ENCODE peak calls at places on chromosomes 4 and X, in six cellular contexts. O is activated CD4-positive, alpha-beta T cell treated with anti-CD3 and anti-CD28 coated beads for 1 hour; V is dermis blood vessel endothelial cell; R is stimulated activated naive CD4-positive, alpha-beta T cell treated with Interleukin-2 at 50 U/mL for 16 hours; W is stimulated activated CD4-positive, alpha-beta T cell treated with anti-CD3 and anti-CD28 coated beads, Interleukin-4, amount 100 ng/mL, for 48 hours; J is NCI-H1417. D is an unnamed sample.

GRCh38 chr4:5863461-5864113 is 29.3 kb downstream of the CRMP1 start:
- DNase-seq in O (no peak), V (peak; percentile 81), R (peak; percentile 23), W (peak; percentile 47), J (peak; percentile 42), D (no peak)

GRCh38 chr4:156193800-156194199 is 240.1 kb upstream of the CTSO start:
- DNase-seq in O (no peak), V (no peak), R (no peak), W (no peak), J (no peak), D (peak; percentile 7)

GRCh38 chr4:23945521-23946017 is 55.7 kb upstream of the PPARGC1A start:
- DNase-seq in O (no peak), V (no peak), R (no peak), W (no peak), J (no peak), D (peak; percentile 80)

GRCh38 chr4:56681158-56681848 is at the start of gene HOPX:
- DNase-seq in O (no peak), V (no peak), R (peak; percentile 77), W (peak; percentile 41), J (peak; percentile 29), D (peak; percentile 95)

GRCh38 chr4:171186700-171187099 is 626.5 kb upstream of the GALNTL6 start:
- DNase-seq in O (no peak), V (no peak), R (no peak), W (no peak), J (no peak), D (no peak)

GRCh38 chrX:98067611-98068010 is 1183.9 kb downstream of the RPA4 start:
- DNase-seq in O (no peak), V (no peak), R (no peak), W (no peak), J (no peak), D (peak; percentile 2)

GRCh38 chr4:106046083-106046482 is 150.8 kb downstream of the NPNT start:
- DNase-seq in O (no peak), V (no peak), R (no peak), W (no peak), J (no peak), D (no peak)

GRCh38 chrX:43225626-43226328 is 430.3 kb upstream of the MAOA start:
- DNase-seq in O (no peak), V (no peak), R (no peak), W (no peak), J (no peak), D (peak; percentile 2)

GRCh38 chrX:134803551-134804183 is 145.4 kb upstream of the PLAC1 start:
- DNase-seq in O (no peak), V (no peak), R (peak; percentile 2), W (no peak), J (no peak), D (no peak)

GRCh38 chr4:164807611-164808010 is 53.7 kb downstream of the SMIM31 start:
- DNase-seq in O (no peak), V (no peak), R (no peak), W (no peak), J (no peak), D (no peak)

GRCh38 chr4:80409798-80410197 is 74.3 kb downstream of the CFAP299 start:
- DNase-seq in O (no peak), V (no peak), R (no peak), W (no peak), J (no peak), D (no peak)

GRCh38 chr4:20237894-20238537 is 13.7 kb upstream of the SLIT2 start:
- DNase-seq in O (no peak), V (no peak), R (no peak), W (no peak), J (no peak), D (no peak)

GRCh38 chr4:118586357-118586790 is 98.8 kb upstream of the METTL14 start:
- DNase-seq in O (no peak), V (no peak), R (no peak), W (no peak), J (no peak), D (no peak)

GRCh38 chr4:1399508-1400190 is 6.6 kb downstream of the NKX1-1 start:
- DNase-seq in O (no peak), V (no peak), R (no peak), W (no peak), J (no peak), D (no peak)

GRCh38 chrX:40550069-40550468 is 30.7 kb upstream of the ATP6AP2 start:
- DNase-seq in O (no peak), V (no peak), R (no peak), W (no peak), J (peak; percentile 65), D (no peak)

GRCh38 chr4:116357758-116358157 is 727.6 kb downstream of the TRAM1L1 start:
- DNase-seq in O (no peak), V (peak; percentile 27), R (no peak), W (no peak), J (no peak), D (peak; percentile 6)

GRCh38 chr4:82493721-82494425 is 63.5 kb downstream of the ENOPH1 start:
- DNase-seq in O (no peak), V (no peak), R (no peak), W (no peak), J (no peak), D (peak; percentile 65)

GRCh38 chr4:15982833-15983528 is 20.0 kb upstream of the FGFBP2 start:
- DNase-seq in O (no peak), V (no peak), R (no peak), W (no peak), J (no peak), D (no peak)

GRCh38 chr4:121127100-121127499 is 37.0 kb downstream of the TNIP3 start:
- DNase-seq in O (no peak), V (no peak), R (no peak), W (no peak), J (no peak), D (no peak)

GRCh38 chr4:138975225-138975624 is 40.4 kb upstream of the NOCT start:
- DNase-seq in O (no peak), V (no peak), R (no peak), W (no peak), J (no peak), D (peak; percentile 7)

GRCh38 chr4:6509587-6509986 is 37.2 kb upstream of the PPP2R2C start:
- DNase-seq in O (no peak), V (no peak), R (no peak), W (no peak), J (no peak), D (peak; percentile 14)

GRCh38 chrX:148928803-148929202 is 428.4 kb downstream of the AFF2 start:
- DNase-seq in O (no peak), V (no peak), R (no peak), W (no peak), J (no peak), D (peak; percentile 4)

GRCh38 chr4:28225005-28225404 is 1364.4 kb downstream of the STIM2 start:
- DNase-seq in O (no peak), V (peak; percentile 1), R (no peak), W (no peak), J (no peak), D (no peak)

GRCh38 chr4:106816501-106816900 is 219.6 kb downstream of the DKK2 start:
- DNase-seq in O (no peak), V (no peak), R (no peak), W (no peak), J (no peak), D (peak; percentile 21)

GRCh38 chr4:72418458-72418857 is 150.6 kb downstream of the ADAMTS3 start:
- DNase-seq in O (no peak), V (peak; percentile 64), R (no peak), W (no peak), J (peak; percentile 71), D (no peak)

GRCh38 chr4:183099537-183100297 is 660 bp downstream of the WWC2 start:
- DNase-seq in O (no peak), V (peak; percentile 58), R (no peak), W (no peak), J (no peak), D (peak; percentile 7)

GRCh38 chrX:109393859-109394258 is 88.0 kb downstream of the GUCY2F start:
- DNase-seq in O (no peak), V (peak; percentile 9), R (no peak), W (no peak), J (no peak), D (no peak)

GRCh38 chr4:15656038-15656470 is 897 bp upstream of the FBXL5 start:
- DNase-seq in O (no peak), V (no peak), R (no peak), W (no peak), J (peak; percentile 43), D (no peak)

GRCh38 chrX:123962006-123962485 is 540 bp downstream of the STAG2 start:
- DNase-seq in O (no peak), V (peak; percentile 46), R (no peak), W (no peak), J (peak; percentile 66), D (peak; percentile 35)

GRCh38 chr4:127400736-127401346 is 231.9 kb upstream of the INTU start:
- DNase-seq in O (no peak), V (peak; percentile 79), R (no peak), W (peak; percentile 37), J (no peak), D (peak; percentile 68)

GRCh38 chr4:8097141-8097541 is 61.5 kb downstream of the ABLIM2 start:
- DNase-seq in O (no peak), V (no peak), R (no peak), W (no peak), J (no peak), D (no peak)

GRCh38 chrX:51395807-51396728 is 63.4 kb downstream of the NUDT10 start:
- DNase-seq in O (peak; percentile 48), V (no peak), R (peak; percentile 26), W (peak; percentile 22), J (no peak), D (peak; percentile 3)

GRCh38 chr4:101018836-101019235 is 328.5 kb downstream of the PPP3CA start:
- DNase-seq in O (no peak), V (no peak), R (no peak), W (no peak), J (no peak), D (no peak)

GRCh38 chr4:76538296-76538695 is 103.3 kb downstream of the SHROOM3 start:
- DNase-seq in O (no peak), V (no peak), R (no peak), W (no peak), J (no peak), D (peak; percentile 74)

GRCh38 chr4:7430368-7430964 is 4.3 kb downstream of the PSAPL1 start:
- DNase-seq in O (no peak), V (no peak), R (no peak), W (no peak), J (no peak), D (peak; percentile 44)

GRCh38 chr4:147984065-147984777 is 252.3 kb downstream of the ARHGAP10 start:
- DNase-seq in O (no peak), V (peak; percentile 82), R (no peak), W (peak; percentile 0), J (peak; percentile 6), D (peak; percentile 55)

GRCh38 chr4:673349-674091 is 556 bp downstream of the ATP5ME start:
- DNase-seq in O (no peak), V (peak; percentile 35), R (no peak), W (no peak), J (no peak), D (no peak)

D was measured in trophoblast cell.